ENCODE peak calls at places on chromosomes 3 and 15, in ten cellular contexts. C, J, B, N, L, T, Y, H, M and E are unnamed samples. For H3K4me1, the result is how much of the 10 kb centered on the place peaks cover.

GRCh38 chr3:11435420-11435819 is 163.2 kb downstream of the ATG7 start:
- DNase-seq in C (no peak), J (no peak), B (no peak), N (no peak), L (no peak), T (no peak), Y (no peak), H (no peak), M (no peak), E (no peak)

GRCh38 chr3:25897019-25897418 is 107.1 kb downstream of the OXSM start:
- DNase-seq in C (no peak), J (no peak), B (no peak), N (no peak), L (no peak), T (no peak), Y (peak), H (no peak), M (no peak), E (no peak)

GRCh38 chr15:86915811-86916331 is 836.2 kb downstream of the AGBL1 start:
- DNase-seq in C (no peak), J (peak), B (peak), N (peak), L (no peak), T (peak), Y (peak), H (no peak), M (peak), E (peak)

GRCh38 chr3:61928776-61929175 is 367.4 kb downstream of the PTPRG start:
- DNase-seq in C (no peak), J (no peak), B (no peak), N (no peak), L (no peak), T (no peak), Y (no peak), H (no peak), M (no peak), E (no peak)

GRCh38 chr3:49607796-49608195 is 53.5 kb downstream of the BSN start:
- DNase-seq in C (no peak), J (no peak), B (no peak), N (no peak), L (peak), T (no peak), Y (peak), H (no peak), M (no peak), E (no peak)

GRCh38 chr3:127383656-127384179 is 95.9 kb upstream of the PRR20G start:
- DNase-seq in C (no peak), J (no peak), B (no peak), N (no peak), L (no peak), T (no peak), Y (no peak), H (no peak), M (no peak), E (no peak)

GRCh38 chr3:129962600-129962999 is 11.9 kb upstream of the TRH start:
- DNase-seq in C (no peak), J (no peak), B (no peak), N (no peak), L (no peak), T (no peak), Y (no peak), H (no peak), M (no peak), E (no peak)

GRCh38 chr3:18441521-18441920 is 16.4 kb upstream of the SATB1 start:
- DNase-seq in C (no peak), J (no peak), B (no peak), N (no peak), L (no peak), T (no peak), Y (no peak), H (no peak), M (no peak), E (no peak)

GRCh38 chr3:117666316-117666715 is 956.7 kb downstream of the TUSC7 start:
- DNase-seq in C (no peak), J (no peak), B (no peak), N (no peak), L (no peak), T (no peak), Y (no peak), H (no peak), M (no peak), E (no peak)

DNA sequence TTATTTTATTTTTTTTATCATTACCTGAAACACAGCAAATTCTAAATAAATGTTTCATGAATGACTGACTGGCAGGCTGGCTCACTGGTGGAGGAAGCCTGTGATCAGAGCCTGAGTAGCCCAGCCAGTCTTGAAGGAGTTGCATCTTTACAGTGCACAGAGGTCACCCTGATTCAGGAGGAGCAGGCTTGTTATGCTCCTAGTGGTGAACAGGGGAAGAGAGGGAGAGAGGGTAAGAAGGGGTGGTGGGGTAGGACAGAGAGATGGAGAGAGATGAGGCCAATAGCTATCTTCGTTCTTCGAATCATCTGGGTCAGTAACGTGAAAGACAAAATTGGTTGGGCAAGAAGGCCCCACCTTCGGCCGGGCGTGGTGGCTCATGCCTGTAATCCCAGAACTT is 202.6 kb upstream of the MCTP2 start:
- DNase-seq in C (no peak), J (no peak), B (no peak), N (no peak), L (no peak), T (no peak), Y (no peak), H (no peak), M (no peak), E (peak)
- H3K4me1 ChIP-seq in C (under half), J (under half), B (under half), N (under half), L (under half), T (under half), Y (under half), H (under half), M (under half), E (under half)

GRCh38 chr3:157170861-157171260 is 10.9 kb upstream of the CCNL1 start:
- DNase-seq in C (no peak), J (no peak), B (no peak), N (no peak), L (no peak), T (no peak), Y (no peak), H (no peak), M (no peak), E (no peak)

GRCh38 chr3:157163554-157163953 is 3.6 kb upstream of the CCNL1 start:
- DNase-seq in C (no peak), J (no peak), B (no peak), N (no peak), L (no peak), T (no peak), Y (no peak), H (no peak), M (no peak), E (no peak)

GRCh38 chr3:157167371-157167770 is 7.4 kb upstream of the CCNL1 start:
- DNase-seq in C (no peak), J (no peak), B (no peak), N (no peak), L (no peak), T (no peak), Y (no peak), H (no peak), M (no peak), E (no peak)

GRCh38 chr3:157166115-157166514 is 6.2 kb upstream of the CCNL1 start:
- DNase-seq in C (no peak), J (no peak), B (no peak), N (no peak), L (no peak), T (no peak), Y (no peak), H (no peak), M (no peak), E (no peak)

DNA sequence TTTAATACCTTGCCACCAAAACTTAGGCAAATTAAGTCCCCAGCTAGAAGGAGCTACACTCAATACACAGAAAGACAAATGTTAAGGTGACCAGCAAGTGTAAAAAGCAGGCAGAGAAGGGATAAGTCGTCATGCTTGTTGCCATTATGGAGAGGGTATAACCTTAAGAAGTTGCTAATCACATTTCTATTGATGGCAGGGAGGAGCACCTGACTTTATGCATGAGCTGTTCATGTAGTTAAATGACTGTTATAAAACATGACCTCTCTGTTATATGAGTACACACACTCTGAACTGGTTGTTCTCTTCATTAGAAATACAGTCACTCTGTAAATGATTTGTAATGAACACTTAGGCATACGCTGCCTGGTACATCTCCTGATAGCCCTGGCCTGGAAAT is 6.6 kb upstream of the CCNL1 start:
- DNase-seq in C (no peak), J (no peak), B (no peak), N (no peak), L (no peak), T (no peak), Y (no peak), H (no peak), M (no peak), E (no peak)
- H3K27ac ChIP-seq in C (no peak), J (no peak), B (no peak), N (no peak), L (no peak), T (no peak), Y (no peak), H (no peak), M (no peak), E (no peak)

DNA sequence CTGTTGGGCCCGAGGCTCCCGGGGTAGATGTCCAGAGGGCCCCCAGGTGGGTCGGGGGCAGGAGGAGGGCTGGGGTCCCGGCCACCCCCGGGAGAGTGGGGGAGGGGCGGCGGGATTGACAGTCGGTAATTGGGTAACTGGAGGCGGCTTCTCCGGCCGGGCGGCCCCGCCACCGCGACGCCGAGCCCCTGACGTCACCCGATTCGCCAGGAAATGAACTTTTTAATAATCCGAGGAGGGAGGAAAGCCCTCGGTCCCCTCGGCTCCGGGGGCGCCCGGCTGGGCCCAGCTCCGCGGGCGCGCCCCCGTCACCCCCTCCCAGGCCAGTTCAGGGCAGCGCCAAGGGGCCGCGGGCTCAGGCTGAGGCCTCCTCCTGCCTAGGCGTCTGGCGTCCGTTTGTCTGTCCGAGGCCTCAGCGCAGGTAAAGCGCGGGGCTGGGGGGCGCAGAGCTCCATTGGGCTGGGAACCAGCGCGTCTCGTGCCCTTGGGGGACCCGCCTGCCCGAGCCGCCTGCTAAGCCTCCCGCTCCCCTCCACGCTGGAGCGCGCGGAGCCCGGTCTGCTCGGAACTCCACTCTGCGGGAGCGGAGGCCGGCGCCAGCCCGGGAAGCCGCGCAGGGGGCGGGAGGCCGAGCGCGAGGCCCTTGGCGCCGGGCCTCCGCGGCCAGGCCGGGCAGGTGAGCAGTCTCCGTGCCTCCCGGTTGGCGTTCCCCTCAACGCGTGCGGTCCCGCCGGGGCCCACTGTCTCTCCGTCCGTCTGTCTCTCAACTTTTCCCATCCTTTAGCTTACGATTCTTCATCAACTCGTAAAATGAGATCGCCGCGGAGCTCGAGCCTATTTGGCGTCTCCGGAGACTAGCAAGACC is 3.8 kb downstream of the GATA2 start:
- DNase-seq in C (peak), J (no peak), B (peak), N (peak), L (peak), T (no peak), Y (peak), H (no peak), M (peak), E (no peak)
- H3K4me3 ChIP-seq in C (peak), J (peak), B (peak), N (peak), L (peak), T (peak), Y (peak), H (peak), M (peak), E (peak)

GRCh38 chr15:31360843-31361763 is 34.5 kb downstream of the KLF13 start:
- DNase-seq in C (peak), J (no peak), B (peak), N (peak), L (no peak), T (no peak), Y (peak), H (peak), M (no peak), E (no peak)

GRCh38 chr15:31359722-31360111 is 33.1 kb downstream of the KLF13 start:
- DNase-seq in C (no peak), J (no peak), B (no peak), N (no peak), L (no peak), T (no peak), Y (no peak), H (no peak), M (no peak), E (no peak)

GRCh38 chr15:31358957-31359721 is 32.5 kb downstream of the KLF13 start:
- DNase-seq in C (no peak), J (no peak), B (no peak), N (no peak), L (no peak), T (no peak), Y (no peak), H (no peak), M (no peak), E (no peak)

GRCh38 chr15:31361764-31362120 is 35.1 kb downstream of the KLF13 start:
- DNase-seq in C (no peak), J (no peak), B (no peak), N (no peak), L (no peak), T (no peak), Y (peak), H (no peak), M (no peak), E (no peak)

GRCh38 chr15:31360158-31360561 is 33.5 kb downstream of the KLF13 start:
- DNase-seq in C (no peak), J (no peak), B (no peak), N (no peak), L (no peak), T (no peak), Y (no peak), H (no peak), M (no peak), E (no peak)
- H3K4me1 ChIP-seq in C (half or more), J (under half), B (under half), N (half or more), L (half or more), T (under half), Y (under half), H (half or more), M (under half), E (under half)

DNA sequence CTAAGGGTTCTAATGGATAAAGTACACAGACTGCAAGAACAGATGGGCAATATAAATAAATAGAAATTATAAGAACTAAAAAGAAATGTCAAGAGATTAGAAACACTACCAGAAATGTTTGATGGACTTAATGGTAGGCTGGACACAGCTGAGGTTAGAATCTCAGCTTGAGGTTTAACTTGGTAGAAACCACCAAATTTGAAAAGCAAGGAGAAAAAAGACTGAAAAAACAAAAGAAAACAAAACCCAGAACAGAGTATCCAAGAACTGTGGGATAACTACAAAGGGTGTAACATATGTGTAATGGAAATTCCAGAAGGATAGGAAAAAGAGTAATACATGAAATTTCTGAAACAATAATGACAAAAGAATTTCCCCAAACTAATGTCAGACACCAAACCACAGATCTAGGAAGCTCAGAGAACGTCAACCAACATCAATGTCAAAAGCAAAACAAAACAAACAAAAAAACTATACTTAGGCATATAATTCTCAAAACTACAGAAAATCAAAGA is 35.0 kb downstream of the RFX7 start:
- DNase-seq in C (no peak), J (peak), B (no peak), N (no peak), L (no peak), T (no peak), Y (no peak), H (no peak), M (no peak), E (no peak)
- H3K27ac ChIP-seq in C (no peak), J (no peak), B (no peak), N (no peak), L (no peak), T (no peak), Y (no peak), H (no peak), M (no peak), E (no peak)